ENCODE peak calls at places on chromosome 1, in four cellular contexts. One of them, this sample, is unnamed.

GRCh38 chr1:8384577-8384976 is 66.7 kb downstream of the SLC45A1 start:
- DNase-seq in GM06990: no peak
- DNase-seq in astrocyte: no peak
- DNase-seq in CD4-positive, CD25-positive, alpha-beta regulatory T cell: no peak
- DNase-seq in this sample: no peak

GRCh38 chr1:207944571-207944970 is 33.6 kb upstream of the CD34 start:
- DNase-seq in GM06990: no peak
- DNase-seq in astrocyte: peak; percentile 59
- DNase-seq in CD4-positive, CD25-positive, alpha-beta regulatory T cell: no peak
- DNase-seq in this sample: no peak

GRCh38 chr1:117179471-117179870 is 31.3 kb downstream of the VTCN1 start:
- DNase-seq in astrocyte: no peak
- DNase-seq in CD4-positive, CD25-positive, alpha-beta regulatory T cell: no peak
- DNase-seq in GM06990: no peak
- DNase-seq in this sample: no peak

GRCh38 chr1:230109871-230110667 is 43.0 kb downstream of the GALNT2 start:
- DNase-seq in CD4-positive, CD25-positive, alpha-beta regulatory T cell: peak; percentile 39
- DNase-seq in GM06990: peak; percentile 83
- DNase-seq in astrocyte: no peak
- DNase-seq in this sample: no peak

GRCh38 chr1:59077739-59078503 is 219.0 kb upstream of the FGGY start:
- DNase-seq in GM06990: no peak
- DNase-seq in astrocyte: no peak
- DNase-seq in CD4-positive, CD25-positive, alpha-beta regulatory T cell: no peak
- DNase-seq in this sample: no peak

GRCh38 chr1:51506537-51506936 is 12.5 kb downstream of the EPS15 start:
- DNase-seq in CD4-positive, CD25-positive, alpha-beta regulatory T cell: no peak
- DNase-seq in GM06990: peak; percentile 57
- DNase-seq in astrocyte: peak; percentile 90
- DNase-seq in this sample: peak; percentile 63

GRCh38 chr1:161039154-161039545 is 386 bp upstream of the TSTD1 start:
- DNase-seq in astrocyte: no peak
- DNase-seq in CD4-positive, CD25-positive, alpha-beta regulatory T cell: no peak
- DNase-seq in GM06990: no peak
- DNase-seq in this sample: no peak

GRCh38 chr1:30478288-30478687 is 245.1 kb downstream of the MATN1 start:
- DNase-seq in astrocyte: no peak
- DNase-seq in CD4-positive, CD25-positive, alpha-beta regulatory T cell: no peak
- DNase-seq in GM06990: no peak
- DNase-seq in this sample: no peak

GRCh38 chr1:162878000-162878596 is 17.1 kb upstream of the CCDC190 start:
- DNase-seq in astrocyte: peak; percentile 63
- DNase-seq in CD4-positive, CD25-positive, alpha-beta regulatory T cell: no peak
- DNase-seq in GM06990: no peak
- DNase-seq in this sample: no peak

GRCh38 chr1:201028473-201028889 is 5.0 kb upstream of the KIF21B start:
- DNase-seq in CD4-positive, CD25-positive, alpha-beta regulatory T cell: no peak
- DNase-seq in GM06990: no peak
- DNase-seq in astrocyte: no peak
- DNase-seq in this sample: no peak

GRCh38 chr1:108817016-108817415 is 39.9 kb downstream of the AKNAD1 start:
- DNase-seq in astrocyte: peak; percentile 98
- DNase-seq in CD4-positive, CD25-positive, alpha-beta regulatory T cell: no peak
- DNase-seq in GM06990: no peak
- DNase-seq in this sample: peak; percentile 51

GRCh38 chr1:19260211-19261138 is 8.9 kb downstream of the MRTO4 start:
- DNase-seq in GM06990: no peak
- DNase-seq in astrocyte: peak; percentile 81
- DNase-seq in CD4-positive, CD25-positive, alpha-beta regulatory T cell: no peak
- DNase-seq in this sample: peak; percentile 75

GRCh38 chr1:6007318-6008083 is 15.3 kb upstream of the NPHP4 start:
- DNase-seq in GM06990: no peak
- DNase-seq in astrocyte: peak; percentile 13
- DNase-seq in CD4-positive, CD25-positive, alpha-beta regulatory T cell: no peak
- DNase-seq in this sample: no peak

GRCh38 chr1:12519708-12520364 is 98.2 kb downstream of the DHRS3 start:
- DNase-seq in GM06990: no peak
- DNase-seq in astrocyte: no peak
- DNase-seq in CD4-positive, CD25-positive, alpha-beta regulatory T cell: no peak
- DNase-seq in this sample: no peak

GRCh38 chr1:93324486-93325464 is 20.9 kb upstream of the DR1 start:
- DNase-seq in GM06990: no peak
- DNase-seq in CD4-positive, CD25-positive, alpha-beta regulatory T cell: no peak
- DNase-seq in astrocyte: peak; percentile 85
- DNase-seq in this sample: no peak

GRCh38 chr1:202162049-202162417 is 1.6 kb upstream of the PTPN7 start:
- DNase-seq in astrocyte: no peak
- DNase-seq in CD4-positive, CD25-positive, alpha-beta regulatory T cell: peak; percentile 22
- DNase-seq in GM06990: peak; percentile 70
- DNase-seq in this sample: no peak

GRCh38 chr1:150917387-150917786 is 8.8 kb upstream of the SETDB1 start:
- DNase-seq in CD4-positive, CD25-positive, alpha-beta regulatory T cell: no peak
- DNase-seq in astrocyte: no peak
- DNase-seq in GM06990: no peak
- DNase-seq in this sample: no peak

GRCh38 chr1:222736972-222737371 is at the start of gene FAM177B:
- DNase-seq in CD4-positive, CD25-positive, alpha-beta regulatory T cell: no peak
- DNase-seq in astrocyte: no peak
- DNase-seq in GM06990: no peak
- DNase-seq in this sample: no peak

GRCh38 chr1:160681067-160681890 is 30.3 kb downstream of the CD48 start:
- DNase-seq in CD4-positive, CD25-positive, alpha-beta regulatory T cell: peak; percentile 85
- DNase-seq in astrocyte: no peak
- DNase-seq in GM06990: peak; percentile 52
- DNase-seq in this sample: no peak

GRCh38 chr1:20483833-20484525 is 2.0 kb downstream of the CAMK2N1 start:
- DNase-seq in GM06990: no peak
- DNase-seq in astrocyte: peak; percentile 39
- DNase-seq in CD4-positive, CD25-positive, alpha-beta regulatory T cell: no peak
- DNase-seq in this sample: no peak

GRCh38 chr1:62492521-62492920 is 55.7 kb downstream of the USP1 start:
- DNase-seq in CD4-positive, CD25-positive, alpha-beta regulatory T cell: no peak
- DNase-seq in GM06990: no peak
- DNase-seq in astrocyte: no peak
- DNase-seq in this sample: no peak

GRCh38 chr1:43506233-43506632 is 24.4 kb upstream of the PTPRF start:
- DNase-seq in astrocyte: no peak
- DNase-seq in CD4-positive, CD25-positive, alpha-beta regulatory T cell: no peak
- DNase-seq in GM06990: no peak
- DNase-seq in this sample: no peak

GRCh38 chr1:5731110-5731423 is 261.2 kb downstream of the NPHP4 start:
- DNase-seq in CD4-positive, CD25-positive, alpha-beta regulatory T cell: no peak
- DNase-seq in GM06990: no peak
- DNase-seq in astrocyte: no peak
- DNase-seq in this sample: no peak

GRCh38 chr1:179808503-179808902 is 65.4 kb downstream of the FAM163A start:
- DNase-seq in GM06990: no peak
- DNase-seq in CD4-positive, CD25-positive, alpha-beta regulatory T cell: no peak
- DNase-seq in astrocyte: peak; percentile 16
- DNase-seq in this sample: no peak

GRCh38 chr1:94727846-94728715 is 92.1 kb upstream of the SLC44A3 start:
- DNase-seq in astrocyte: peak; percentile 96
- DNase-seq in GM06990: no peak
- DNase-seq in CD4-positive, CD25-positive, alpha-beta regulatory T cell: no peak
- DNase-seq in this sample: peak; percentile 85

GRCh38 chr1:35883681-35884155 is 709 bp downstream of the AGO1 start:
- DNase-seq in CD4-positive, CD25-positive, alpha-beta regulatory T cell: no peak
- DNase-seq in GM06990: peak; percentile 55
- DNase-seq in astrocyte: no peak
- DNase-seq in this sample: no peak

GRCh38 chr1:182386980-182387379 is 4.6 kb downstream of the GLUL start:
- DNase-seq in GM06990: no peak
- DNase-seq in CD4-positive, CD25-positive, alpha-beta regulatory T cell: no peak
- DNase-seq in astrocyte: no peak
- DNase-seq in this sample: no peak

GRCh38 chr1:182385885-182386853 is 5.4 kb downstream of the GLUL start:
- DNase-seq in GM06990: no peak
- DNase-seq in CD4-positive, CD25-positive, alpha-beta regulatory T cell: no peak
- DNase-seq in astrocyte: no peak
- DNase-seq in this sample: no peak

GRCh38 chr1:182389619-182390047 is 2.0 kb downstream of the GLUL start:
- DNase-seq in CD4-positive, CD25-positive, alpha-beta regulatory T cell: no peak
- DNase-seq in GM06990: no peak
- DNase-seq in astrocyte: no peak
- DNase-seq in this sample: no peak

GRCh38 chr1:182388392-182389134 is 3.0 kb downstream of the GLUL start:
- DNase-seq in CD4-positive, CD25-positive, alpha-beta regulatory T cell: no peak
- DNase-seq in astrocyte: no peak
- DNase-seq in GM06990: no peak
- DNase-seq in this sample: no peak

GRCh38 chr1:182387566-182387965 is 4.0 kb downstream of the GLUL start:
- DNase-seq in GM06990: no peak
- DNase-seq in astrocyte: no peak
- DNase-seq in CD4-positive, CD25-positive, alpha-beta regulatory T cell: no peak
- DNase-seq in this sample: no peak
- H3K36me3 ChIP-seq in GM06990: peaks cover 25% of the 10 kb centered on the region
- H3K36me3 ChIP-seq in astrocyte: peaks cover 52% of the 10 kb centered on the region
- H3K36me3 ChIP-seq in CD4-positive, CD25-positive, alpha-beta regulatory T cell: no peaks in the 10 kb centered on the region
- H3K36me3 ChIP-seq in this sample: peaks cover 31% of the 10 kb centered on the region

DNA sequence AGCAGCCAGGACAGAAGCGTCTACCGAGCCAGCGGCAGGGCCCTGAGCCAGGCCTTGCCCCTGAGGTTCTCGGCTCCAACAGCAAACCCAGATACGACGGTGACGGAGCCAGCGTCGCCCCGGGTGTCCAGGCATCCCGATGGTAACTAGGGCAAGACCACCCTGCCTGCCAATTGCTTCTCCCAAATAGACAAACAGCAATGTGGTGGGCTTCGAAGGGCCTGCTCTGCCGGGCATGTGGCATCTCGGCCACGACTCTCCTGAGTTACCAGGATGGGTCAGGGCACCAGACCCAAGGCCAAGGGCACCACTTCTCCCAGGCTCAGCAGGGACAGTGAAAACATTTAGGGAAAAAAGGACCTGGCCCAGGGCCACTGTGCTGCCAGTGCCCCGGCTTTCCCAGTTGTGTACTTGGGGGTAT is 3.2 kb upstream of the ACTRT2 start:
- DNase-seq in astrocyte: no peak
- DNase-seq in GM06990: no peak
- DNase-seq in CD4-positive, CD25-positive, alpha-beta regulatory T cell: no peak
- DNase-seq in this sample: no peak
- H3K27me3 ChIP-seq in astrocyte: peaks cover 2% of the 10 kb centered on the region
- H3K27me3 ChIP-seq in GM06990: no peaks in the 10 kb centered on the region
- H3K27me3 ChIP-seq in CD4-positive, CD25-positive, alpha-beta regulatory T cell: no peaks in the 10 kb centered on the region
- H3K27me3 ChIP-seq in this sample: no peaks in the 10 kb centered on the region

DNA sequence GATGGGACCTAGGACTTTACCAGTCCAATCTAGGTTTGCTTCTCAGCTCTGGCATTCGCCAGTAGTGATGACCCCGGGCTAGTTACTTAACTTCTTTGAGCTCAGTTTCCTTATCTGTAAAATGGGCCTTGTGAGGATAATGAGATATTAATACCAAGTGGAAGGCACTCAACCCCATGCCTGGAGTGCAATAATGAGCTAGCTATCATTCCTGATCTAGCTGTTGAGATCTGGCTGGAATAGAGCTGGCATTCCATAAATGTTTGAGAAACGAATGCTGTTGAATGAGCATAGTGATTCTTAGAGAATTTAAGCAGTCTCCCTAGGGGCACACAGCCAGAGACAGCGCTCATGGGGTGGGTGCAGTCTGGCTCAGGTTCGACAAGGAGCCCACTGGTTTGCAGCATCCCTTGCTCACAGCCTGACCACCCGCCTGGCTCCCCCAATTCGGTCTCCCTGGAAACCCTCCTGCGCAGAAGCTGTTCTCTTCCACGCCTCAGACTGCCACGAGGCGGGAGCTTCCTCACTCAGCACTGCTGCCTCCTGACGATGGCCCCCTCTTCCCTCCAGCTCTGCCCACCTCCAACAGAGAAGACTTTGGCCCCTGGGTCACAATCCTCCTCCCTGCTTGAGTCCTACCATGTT is 32.5 kb downstream of the DHCR24 start:
- DNase-seq in GM06990: no peak
- DNase-seq in CD4-positive, CD25-positive, alpha-beta regulatory T cell: no peak
- DNase-seq in astrocyte: peak; percentile 33
- DNase-seq in this sample: no peak
- H3K36me3 ChIP-seq in GM06990: peaks cover 60% of the 10 kb centered on the region
- H3K36me3 ChIP-seq in CD4-positive, CD25-positive, alpha-beta regulatory T cell: no peaks in the 10 kb centered on the region
- H3K36me3 ChIP-seq in astrocyte: peaks cover 28% of the 10 kb centered on the region
- H3K36me3 ChIP-seq in this sample: peaks cover 17% of the 10 kb centered on the region

DNA sequence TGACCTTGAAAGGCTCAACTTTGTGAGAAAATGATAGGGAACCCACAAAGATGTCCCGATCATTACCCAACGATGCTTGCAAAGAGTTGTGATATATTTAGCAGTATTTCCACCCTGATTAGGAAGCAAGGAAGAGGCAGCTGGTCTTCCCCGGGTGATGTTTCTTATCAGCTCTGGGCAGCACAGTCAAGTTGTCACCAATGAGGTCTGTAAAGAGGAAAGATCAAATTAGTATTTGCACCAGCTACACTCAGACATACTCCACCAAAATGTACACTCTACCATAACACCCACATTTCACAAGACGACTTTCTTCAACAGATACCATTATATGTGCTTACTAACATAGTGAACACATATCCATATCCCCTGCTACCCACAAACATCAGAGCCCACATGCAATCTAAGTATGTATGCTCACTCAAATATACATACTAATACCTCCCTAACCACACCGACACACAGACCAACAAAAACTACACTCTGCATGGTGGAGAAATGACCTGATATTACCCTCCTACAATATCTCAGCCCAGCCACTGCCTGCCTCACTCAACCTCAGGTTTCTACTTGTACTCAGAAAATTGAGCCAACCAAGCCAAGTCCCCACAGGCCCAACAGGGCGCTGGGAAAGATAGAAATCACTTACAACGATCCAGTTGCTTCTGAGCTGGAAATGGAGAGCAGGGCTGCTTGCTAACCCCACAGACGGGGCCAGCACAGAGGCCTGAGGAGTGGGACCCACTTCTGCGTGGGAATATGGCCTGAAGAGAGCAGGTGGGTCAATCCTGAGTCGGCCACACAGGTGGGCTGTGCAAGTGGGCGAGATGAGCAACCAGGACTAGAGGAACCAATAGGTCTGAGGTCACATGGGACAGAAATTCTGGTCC is 4.6 kb upstream of the BTG2 start:
- DNase-seq in astrocyte: no peak
- DNase-seq in GM06990: no peak
- DNase-seq in CD4-positive, CD25-positive, alpha-beta regulatory T cell: no peak
- DNase-seq in this sample: no peak
- H3K27me3 ChIP-seq in astrocyte: peaks cover 14% of the 10 kb centered on the region
- H3K27me3 ChIP-seq in GM06990: no peaks in the 10 kb centered on the region
- H3K27me3 ChIP-seq in CD4-positive, CD25-positive, alpha-beta regulatory T cell: no peaks in the 10 kb centered on the region
- H3K27me3 ChIP-seq in this sample: peaks cover 9% of the 10 kb centered on the region

GRCh38 chr1:16315437-16315836 is 36.8 kb downstream of the FBXO42 start:
- DNase-seq in CD4-positive, CD25-positive, alpha-beta regulatory T cell: no peak
- DNase-seq in GM06990: no peak
- DNase-seq in astrocyte: no peak
- DNase-seq in this sample: no peak
- H3K36me3 ChIP-seq in CD4-positive, CD25-positive, alpha-beta regulatory T cell: peaks cover 41% of the 10 kb centered on the region
- H3K36me3 ChIP-seq in GM06990: peaks cover 3% of the 10 kb centered on the region
- H3K36me3 ChIP-seq in astrocyte: peaks cover 15% of the 10 kb centered on the region
- H3K36me3 ChIP-seq in this sample: peaks cover 2% of the 10 kb centered on the region